ENCODE peak calls at places on chromosomes 12 and 14, in five cellular contexts. C, Q, F, U and X are unnamed samples.

GRCh38 chr12:99253068-99253467 is 394.5 kb upstream of the GARIN6 start:
- DNase-seq in C (no peak), Q (no peak), F (no peak), U (no peak), X (no peak)

GRCh38 chr14:22448905-22449611 is 140.0 kb downstream of the DAD1 start:
- DNase-seq in C (peak), Q (no peak), F (no peak), U (peak), X (peak)

GRCh38 chr12:39427360-39427808 is 15.5 kb downstream of the KIF21A start:
- DNase-seq in C (peak), Q (no peak), F (no peak), U (no peak), X (no peak)

GRCh38 chr14:77145975-77146740 is 4.6 kb upstream of the ZDHHC22 start:
- DNase-seq in C (no peak), Q (peak), F (no peak), U (no peak), X (no peak)

GRCh38 chr14:88829188-88829587 is 4.7 kb downstream of the TTC8 start:
- DNase-seq in C (peak), Q (no peak), F (no peak), U (no peak), X (no peak)

GRCh38 chr12:95417372-95417771 is 56.6 kb upstream of the METAP2 start:
- DNase-seq in C (peak), Q (no peak), F (no peak), U (no peak), X (no peak)

GRCh38 chr14:90532826-90533525 is 136.1 kb downstream of the CALM1 start:
- DNase-seq in C (no peak), Q (no peak), F (no peak), U (no peak), X (no peak)

GRCh38 chr12:50222275-50222783 is 55.2 kb upstream of the CERS5 start:
- DNase-seq in C (peak), Q (peak), F (peak), U (peak), X (peak)

GRCh38 chr12:113097716-113098427 is 37.7 kb downstream of the RASAL1 start:
- DNase-seq in C (peak), Q (peak), F (peak), U (peak), X (peak)

GRCh38 chr14:36522972-36523685 is 3.1 kb upstream of the NKX2-1 start:
- DNase-seq in C (no peak), Q (peak), F (no peak), U (no peak), X (no peak)

GRCh38 chr12:68587448-68587873 is 23.2 kb upstream of the RAP1B start:
- DNase-seq in C (no peak), Q (no peak), F (no peak), U (no peak), X (no peak)

DNA sequence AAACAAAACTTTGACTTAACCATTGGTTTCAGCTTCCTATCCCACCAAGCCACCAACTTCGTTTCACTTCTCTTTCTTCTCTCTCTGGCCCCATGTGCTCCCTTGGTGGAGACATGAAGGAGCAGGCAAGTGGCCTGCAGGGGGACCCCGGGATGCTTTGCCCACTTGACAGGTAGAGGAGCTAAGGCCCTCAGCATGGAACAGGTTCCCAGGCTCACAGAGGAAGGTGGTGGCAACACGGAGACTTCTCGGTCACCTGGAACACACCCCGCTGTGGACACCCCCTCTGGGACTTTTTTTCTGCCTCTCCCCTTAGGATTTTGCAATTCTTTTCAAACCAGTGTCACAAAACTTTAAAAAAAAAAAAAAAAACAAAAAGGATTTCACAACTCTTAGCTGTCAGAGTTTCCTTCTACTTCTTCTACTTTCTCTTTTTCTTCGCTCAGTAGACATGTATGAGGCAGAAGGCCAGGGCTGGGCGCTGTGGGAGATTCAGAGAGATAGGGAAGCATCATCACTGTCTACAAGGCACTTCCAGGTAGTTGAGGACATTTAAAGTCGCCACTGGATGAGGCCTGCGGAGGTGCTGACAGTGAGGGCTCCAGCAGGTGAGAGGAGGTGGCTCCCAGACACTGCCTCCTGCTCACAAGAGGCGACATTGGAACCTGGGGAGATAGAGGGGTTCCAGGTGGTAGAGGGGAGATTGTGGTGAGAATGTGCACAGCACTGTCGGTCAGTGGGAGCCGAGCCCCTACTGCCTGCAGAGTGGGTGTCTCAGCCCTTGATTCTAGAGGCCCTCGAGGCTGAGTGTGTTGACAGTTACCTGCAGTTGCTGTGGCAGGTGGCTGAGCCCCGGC is 119.6 kb downstream of the GCH1 start:
- DNase-seq in C (no peak), Q (peak), F (no peak), U (no peak), X (peak)
- TF ChIP-seq CTCF in C (peak), Q (peak), F (no peak), U (peak), X (peak)

DNA sequence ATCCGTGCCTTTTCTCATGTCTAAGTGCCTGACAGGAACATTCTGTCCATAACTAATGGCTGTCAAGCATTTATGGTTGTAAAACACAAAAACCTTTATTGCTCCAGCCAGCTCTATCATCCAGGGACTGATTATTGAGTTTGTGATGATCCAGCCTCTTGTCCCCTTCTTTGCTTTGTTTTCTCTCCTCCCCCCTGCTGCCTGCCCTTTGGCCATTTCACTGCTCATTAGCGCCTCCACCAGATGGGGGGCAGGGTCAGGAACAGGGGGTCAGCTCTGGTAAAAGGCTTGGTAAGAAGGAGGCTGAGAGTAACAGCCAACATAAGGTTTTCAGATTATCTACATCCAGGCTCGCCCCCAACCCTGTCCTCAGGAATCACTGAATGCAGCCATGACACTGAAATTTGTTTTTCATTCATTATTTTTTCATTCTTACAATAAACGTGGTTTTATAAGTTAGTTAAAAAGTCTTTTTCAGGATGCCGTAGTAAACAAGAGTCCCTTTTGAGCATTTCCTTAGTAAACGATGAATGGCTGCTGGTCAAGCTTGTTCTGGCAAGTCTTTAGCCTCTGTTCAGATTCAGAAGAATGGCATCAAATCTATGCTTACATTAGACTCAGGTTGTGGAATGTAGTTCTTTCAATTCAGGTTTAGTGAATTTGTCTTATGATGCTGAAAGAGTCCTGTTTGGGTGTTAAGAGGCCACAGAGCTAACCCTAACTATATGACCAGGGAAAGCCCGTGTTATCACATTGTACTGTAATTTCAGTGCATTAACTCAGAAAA is 21.7 kb downstream of the HMGA2 start:
- DNase-seq in C (no peak), Q (peak), F (no peak), U (no peak), X (no peak)
- TF ChIP-seq CTCF in C (no peak), Q (peak), F (no peak), U (no peak), X (no peak)

GRCh38 chr14:56293506-56293905 is 175.3 kb downstream of the PELI2 start:
- DNase-seq in C (no peak), Q (no peak), F (no peak), U (no peak), X (no peak)

GRCh38 chr14:56297449-56297848 is 179.2 kb downstream of the PELI2 start:
- DNase-seq in C (no peak), Q (no peak), F (no peak), U (no peak), X (no peak)

GRCh38 chr14:56295743-56296142 is 177.5 kb downstream of the PELI2 start:
- DNase-seq in C (no peak), Q (no peak), F (no peak), U (no peak), X (no peak)

GRCh38 chr14:56290195-56290594 is 172.0 kb downstream of the PELI2 start:
- DNase-seq in C (no peak), Q (no peak), F (no peak), U (no peak), X (no peak)

DNA sequence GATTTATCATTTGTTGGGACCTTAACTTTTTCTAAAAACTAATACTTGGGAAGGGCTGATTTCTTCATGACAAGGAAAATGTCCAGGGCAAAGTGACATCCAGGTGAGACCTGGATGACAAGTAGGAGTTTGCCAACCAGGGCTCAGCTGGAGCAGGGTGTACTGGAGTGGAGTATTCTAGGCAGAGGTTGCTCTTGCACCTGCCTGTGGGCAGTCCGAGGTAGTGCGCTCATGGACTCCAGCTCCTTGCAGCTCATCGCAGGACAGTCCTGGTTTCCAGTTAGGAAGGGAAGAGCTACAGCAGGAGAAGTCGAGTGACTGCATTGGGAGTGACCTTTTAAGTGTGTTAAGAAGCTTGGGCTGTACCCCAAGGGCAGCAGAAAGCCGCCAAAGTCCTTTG is 175.9 kb downstream of the PELI2 start:
- DNase-seq in C (no peak), Q (peak), F (no peak), U (no peak), X (no peak)
- TF ChIP-seq CTCF in C (no peak), Q (peak), F (no peak), U (no peak), X (peak)

DNA sequence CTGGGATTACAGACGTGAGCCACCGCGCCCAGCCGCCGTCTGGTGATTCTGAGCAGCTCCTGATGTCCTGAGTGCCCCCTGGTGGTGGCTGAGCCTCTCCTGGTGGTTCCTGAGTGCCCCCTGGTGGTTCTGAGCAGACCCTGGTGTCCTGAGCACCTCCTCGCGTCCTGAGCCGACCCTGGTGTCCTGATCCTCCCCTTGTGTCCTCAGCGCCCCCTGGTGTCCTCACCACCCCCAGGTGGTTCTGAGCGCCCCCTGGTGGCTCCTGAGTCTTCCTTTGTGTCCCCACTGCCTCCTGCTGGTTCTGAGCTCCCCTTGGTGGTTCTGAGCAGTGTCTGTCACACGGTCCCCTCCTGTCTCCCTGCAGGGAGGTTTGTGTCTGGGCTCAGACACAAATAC is 1304.9 kb downstream of the TMEM121 start:
- DNase-seq in C (peak), Q (peak), F (no peak), U (no peak), X (peak)
- TF ChIP-seq CTCF in C (peak), Q (no peak), F (peak), U (peak), X (peak)

GRCh38 chr12:116609236-116609635 is 50.1 kb downstream of the MAP1LC3B2 start:
- DNase-seq in C (no peak), Q (no peak), F (no peak), U (peak), X (no peak)

GRCh38 chr12:116612436-116612835 is 53.3 kb downstream of the MAP1LC3B2 start:
- DNase-seq in C (no peak), Q (no peak), F (no peak), U (no peak), X (no peak)

GRCh38 chr12:116610971-116611541 is 51.9 kb downstream of the MAP1LC3B2 start:
- DNase-seq in C (no peak), Q (no peak), F (no peak), U (no peak), X (no peak)

GRCh38 chr12:116607039-116607438 is 47.9 kb downstream of the MAP1LC3B2 start:
- DNase-seq in C (no peak), Q (no peak), F (no peak), U (no peak), X (no peak)

DNA sequence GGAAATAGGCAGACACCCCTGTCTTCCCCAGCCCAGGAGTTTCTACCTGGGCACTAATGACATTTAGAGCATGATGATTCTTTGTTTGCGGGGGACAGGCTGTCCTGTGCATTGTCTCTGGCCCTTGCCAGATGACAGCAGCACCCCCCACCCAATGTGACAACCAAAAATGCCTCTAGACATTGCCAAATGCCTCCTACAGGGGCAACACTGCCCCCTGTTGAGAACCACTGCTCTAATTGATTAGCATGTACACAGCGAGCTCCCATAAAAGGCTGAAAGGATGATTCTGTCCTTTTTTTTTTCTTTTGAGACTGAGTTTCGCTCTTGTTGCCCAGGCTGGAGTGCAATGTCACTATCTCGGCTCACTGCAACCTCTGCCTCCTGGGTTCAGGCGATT is 50.5 kb downstream of the MAP1LC3B2 start:
- DNase-seq in C (no peak), Q (peak), F (no peak), U (peak), X (no peak)
- TF ChIP-seq CTCF in C (peak), Q (peak), F (peak), U (peak), X (peak)

GRCh38 chr12:23141335-23141734 is 516.4 kb downstream of the ETNK1 start:
- DNase-seq in C (no peak), Q (no peak), F (no peak), U (no peak), X (no peak)
- TF ChIP-seq CTCF in C (no peak), Q (no peak), F (no peak), U (no peak), X (no peak)